ENCODE peak calls at places on chromosomes 3 and 15, in eight cellular contexts. One of them, this sample, is unnamed.
A peak's percentile ranks its signal among the peaks of the same experiment; 100 is the strongest.

GRCh38 chr3:195102609-195103467 is 168.1 kb downstream of the XXYLT1 start:
- DNase-seq in upper lobe of right lung: peak; percentile 34
- DNase-seq in GM20000: no peak
- DNase-seq in activated CD8-positive, alpha-beta memory T cell treated with anti-CD3 and anti-CD28 coated beads for 48 hours: no peak
- DNase-seq in BE2C: no peak
- DNase-seq in ovary: no peak
- DNase-seq in cortex of kidney: no peak
- DNase-seq in cerebellum: no peak
- DNase-seq in this sample: no peak

GRCh38 chr3:40980467-40980866 is 218.8 kb upstream of the CTNNB1 start:
- DNase-seq in upper lobe of right lung: no peak
- DNase-seq in GM20000: no peak
- DNase-seq in activated CD8-positive, alpha-beta memory T cell treated with anti-CD3 and anti-CD28 coated beads for 48 hours: no peak
- DNase-seq in BE2C: no peak
- DNase-seq in ovary: no peak
- DNase-seq in cortex of kidney: no peak
- DNase-seq in cerebellum: no peak
- DNase-seq in this sample: no peak

GRCh38 chr3:61985020-61985419 is 388.3 kb downstream of the FEZF2 start:
- DNase-seq in upper lobe of right lung: no peak
- DNase-seq in GM20000: no peak
- DNase-seq in activated CD8-positive, alpha-beta memory T cell treated with anti-CD3 and anti-CD28 coated beads for 48 hours: no peak
- DNase-seq in BE2C: no peak
- DNase-seq in ovary: no peak
- DNase-seq in cortex of kidney: no peak
- DNase-seq in cerebellum: no peak
- DNase-seq in this sample: no peak

GRCh38 chr3:124053871-124054270 is 61.9 kb upstream of the ROPN1 start:
- DNase-seq in upper lobe of right lung: no peak
- DNase-seq in GM20000: no peak
- DNase-seq in activated CD8-positive, alpha-beta memory T cell treated with anti-CD3 and anti-CD28 coated beads for 48 hours: no peak
- DNase-seq in BE2C: no peak
- DNase-seq in ovary: no peak
- DNase-seq in cortex of kidney: no peak
- DNase-seq in cerebellum: no peak
- DNase-seq in this sample: no peak

GRCh38 chr3:129360705-129361460 is 67.6 kb downstream of the EFCAB12 start:
- DNase-seq in upper lobe of right lung: no peak
- DNase-seq in GM20000: no peak
- DNase-seq in activated CD8-positive, alpha-beta memory T cell treated with anti-CD3 and anti-CD28 coated beads for 48 hours: no peak
- DNase-seq in BE2C: no peak
- DNase-seq in ovary: no peak
- DNase-seq in cortex of kidney: no peak
- DNase-seq in cerebellum: no peak
- DNase-seq in this sample: peak; percentile 78

GRCh38 chr3:111541911-111542483 is at the start of gene CD96:
- DNase-seq in upper lobe of right lung: no peak
- DNase-seq in GM20000: peak; percentile 22
- DNase-seq in activated CD8-positive, alpha-beta memory T cell treated with anti-CD3 and anti-CD28 coated beads for 48 hours: no peak
- DNase-seq in BE2C: no peak
- DNase-seq in ovary: no peak
- DNase-seq in cortex of kidney: no peak
- DNase-seq in cerebellum: no peak
- DNase-seq in this sample: no peak

GRCh38 chr3:136146981-136147729 is 49.0 kb downstream of the MSL2 start:
- DNase-seq in upper lobe of right lung: no peak
- DNase-seq in GM20000: no peak
- DNase-seq in activated CD8-positive, alpha-beta memory T cell treated with anti-CD3 and anti-CD28 coated beads for 48 hours: no peak
- DNase-seq in BE2C: no peak
- DNase-seq in ovary: no peak
- DNase-seq in cortex of kidney: no peak
- DNase-seq in cerebellum: no peak
- DNase-seq in this sample: no peak

GRCh38 chr3:13073042-13073906 is at the start of gene IQSEC1:
- DNase-seq in upper lobe of right lung: peak; percentile 71
- DNase-seq in GM20000: peak; percentile 91
- DNase-seq in activated CD8-positive, alpha-beta memory T cell treated with anti-CD3 and anti-CD28 coated beads for 48 hours: peak; percentile 62
- DNase-seq in BE2C: peak; percentile 77
- DNase-seq in ovary: peak; percentile 66
- DNase-seq in cortex of kidney: no peak
- DNase-seq in cerebellum: peak; percentile 93
- DNase-seq in this sample: no peak

GRCh38 chr15:85676332-85676731 is 118.4 kb downstream of the KLHL25 start:
- DNase-seq in upper lobe of right lung: no peak
- DNase-seq in GM20000: no peak
- DNase-seq in activated CD8-positive, alpha-beta memory T cell treated with anti-CD3 and anti-CD28 coated beads for 48 hours: no peak
- DNase-seq in BE2C: no peak
- DNase-seq in ovary: no peak
- DNase-seq in cortex of kidney: no peak
- DNase-seq in cerebellum: no peak
- DNase-seq in this sample: no peak

GRCh38 chr15:79450648-79451047 is 18.5 kb downstream of the MINAR1 start:
- DNase-seq in upper lobe of right lung: no peak
- DNase-seq in GM20000: no peak
- DNase-seq in activated CD8-positive, alpha-beta memory T cell treated with anti-CD3 and anti-CD28 coated beads for 48 hours: no peak
- DNase-seq in BE2C: no peak
- DNase-seq in ovary: no peak
- DNase-seq in cortex of kidney: no peak
- DNase-seq in cerebellum: no peak
- DNase-seq in this sample: no peak

GRCh38 chr3:82783188-82783587 is 1021.7 kb upstream of the GBE1 start:
- DNase-seq in upper lobe of right lung: no peak
- DNase-seq in GM20000: no peak
- DNase-seq in activated CD8-positive, alpha-beta memory T cell treated with anti-CD3 and anti-CD28 coated beads for 48 hours: no peak
- DNase-seq in BE2C: no peak
- DNase-seq in ovary: no peak
- DNase-seq in cortex of kidney: no peak
- DNase-seq in cerebellum: no peak
- DNase-seq in this sample: no peak

GRCh38 chr15:55993111-55993803 is at the start of gene NEDD4:
- DNase-seq in upper lobe of right lung: peak; percentile 93
- DNase-seq in GM20000: peak; percentile 95
- DNase-seq in activated CD8-positive, alpha-beta memory T cell treated with anti-CD3 and anti-CD28 coated beads for 48 hours: peak; percentile 51
- DNase-seq in BE2C: peak; percentile 92
- DNase-seq in ovary: peak; percentile 89
- DNase-seq in cortex of kidney: peak; percentile 83
- DNase-seq in cerebellum: peak; percentile 72
- DNase-seq in this sample: peak; percentile 90

GRCh38 chr3:4533489-4534443 is 40.6 kb downstream of the ITPR1 start:
- DNase-seq in upper lobe of right lung: peak; percentile 71
- DNase-seq in GM20000: no peak
- DNase-seq in activated CD8-positive, alpha-beta memory T cell treated with anti-CD3 and anti-CD28 coated beads for 48 hours: no peak
- DNase-seq in BE2C: peak; percentile 19
- DNase-seq in ovary: no peak
- DNase-seq in cortex of kidney: no peak
- DNase-seq in cerebellum: no peak
- DNase-seq in this sample: peak; percentile 28

GRCh38 chr3:59575113-59576001 is 525.5 kb upstream of the CFAP20DC start:
- DNase-seq in upper lobe of right lung: peak; percentile 89
- DNase-seq in GM20000: peak; percentile 66
- DNase-seq in activated CD8-positive, alpha-beta memory T cell treated with anti-CD3 and anti-CD28 coated beads for 48 hours: peak; percentile 91
- DNase-seq in BE2C: peak; percentile 70
- DNase-seq in ovary: peak; percentile 85
- DNase-seq in cortex of kidney: no peak
- DNase-seq in cerebellum: peak; percentile 68
- DNase-seq in this sample: peak; percentile 90

GRCh38 chr3:45191924-45192417 is 34.1 kb downstream of the TMEM158 start:
- DNase-seq in upper lobe of right lung: no peak
- DNase-seq in GM20000: no peak
- DNase-seq in activated CD8-positive, alpha-beta memory T cell treated with anti-CD3 and anti-CD28 coated beads for 48 hours: no peak
- DNase-seq in BE2C: no peak
- DNase-seq in ovary: no peak
- DNase-seq in cortex of kidney: no peak
- DNase-seq in cerebellum: no peak
- DNase-seq in this sample: peak; percentile 91

GRCh38 chr15:62439543-62440016 is 274.5 kb upstream of the C2CD4B start:
- DNase-seq in upper lobe of right lung: no peak
- DNase-seq in GM20000: no peak
- DNase-seq in activated CD8-positive, alpha-beta memory T cell treated with anti-CD3 and anti-CD28 coated beads for 48 hours: no peak
- DNase-seq in BE2C: no peak
- DNase-seq in ovary: no peak
- DNase-seq in cortex of kidney: no peak
- DNase-seq in cerebellum: no peak
- DNase-seq in this sample: no peak

GRCh38 chr15:92541197-92542190 is 114.1 kb downstream of the FAM174B start:
- DNase-seq in upper lobe of right lung: no peak
- DNase-seq in GM20000: no peak
- DNase-seq in activated CD8-positive, alpha-beta memory T cell treated with anti-CD3 and anti-CD28 coated beads for 48 hours: no peak
- DNase-seq in BE2C: no peak
- DNase-seq in ovary: no peak
- DNase-seq in cortex of kidney: no peak
- DNase-seq in cerebellum: no peak
- DNase-seq in this sample: no peak

GRCh38 chr3:152466784-152467183 is 198.1 kb downstream of the MBNL1 start:
- DNase-seq in upper lobe of right lung: no peak
- DNase-seq in GM20000: no peak
- DNase-seq in activated CD8-positive, alpha-beta memory T cell treated with anti-CD3 and anti-CD28 coated beads for 48 hours: no peak
- DNase-seq in BE2C: no peak
- DNase-seq in ovary: no peak
- DNase-seq in cortex of kidney: no peak
- DNase-seq in cerebellum: no peak
- DNase-seq in this sample: no peak

GRCh38 chr15:97960364-97961066 is at the start of gene ARRDC4:
- DNase-seq in upper lobe of right lung: peak; percentile 100
- DNase-seq in GM20000: peak; percentile 58
- DNase-seq in activated CD8-positive, alpha-beta memory T cell treated with anti-CD3 and anti-CD28 coated beads for 48 hours: peak; percentile 83
- DNase-seq in BE2C: peak; percentile 100
- DNase-seq in ovary: peak; percentile 100
- DNase-seq in cortex of kidney: peak; percentile 72
- DNase-seq in cerebellum: peak; percentile 97
- DNase-seq in this sample: peak; percentile 20

GRCh38 chr15:31853370-31853769 is 176.9 kb upstream of the CHRNA7 start:
- DNase-seq in upper lobe of right lung: no peak
- DNase-seq in GM20000: no peak
- DNase-seq in activated CD8-positive, alpha-beta memory T cell treated with anti-CD3 and anti-CD28 coated beads for 48 hours: no peak
- DNase-seq in BE2C: no peak
- DNase-seq in ovary: no peak
- DNase-seq in cortex of kidney: no peak
- DNase-seq in cerebellum: no peak
- DNase-seq in this sample: no peak

GRCh38 chr3:14769531-14770325 is 49.0 kb upstream of the FGD5 start:
- DNase-seq in upper lobe of right lung: peak; percentile 36
- DNase-seq in GM20000: no peak
- DNase-seq in activated CD8-positive, alpha-beta memory T cell treated with anti-CD3 and anti-CD28 coated beads for 48 hours: no peak
- DNase-seq in BE2C: no peak
- DNase-seq in ovary: no peak
- DNase-seq in cortex of kidney: no peak
- DNase-seq in cerebellum: no peak
- DNase-seq in this sample: no peak

GRCh38 chr15:70605606-70606410 is 157.6 kb downstream of the UACA start:
- DNase-seq in upper lobe of right lung: no peak
- DNase-seq in GM20000: no peak
- DNase-seq in activated CD8-positive, alpha-beta memory T cell treated with anti-CD3 and anti-CD28 coated beads for 48 hours: no peak
- DNase-seq in BE2C: peak; percentile 46
- DNase-seq in ovary: peak; percentile 89
- DNase-seq in cortex of kidney: no peak
- DNase-seq in cerebellum: peak; percentile 21
- DNase-seq in this sample: no peak

GRCh38 chr3:38129058-38129457 is 7.9 kb downstream of the ACAA1 start:
- DNase-seq in upper lobe of right lung: no peak
- DNase-seq in GM20000: no peak
- DNase-seq in activated CD8-positive, alpha-beta memory T cell treated with anti-CD3 and anti-CD28 coated beads for 48 hours: no peak
- DNase-seq in BE2C: no peak
- DNase-seq in ovary: no peak
- DNase-seq in cortex of kidney: no peak
- DNase-seq in cerebellum: no peak
- DNase-seq in this sample: no peak

GRCh38 chr3:157132936-157133335 is 27.0 kb downstream of the CCNL1 start:
- DNase-seq in upper lobe of right lung: peak; percentile 63
- DNase-seq in GM20000: no peak
- DNase-seq in activated CD8-positive, alpha-beta memory T cell treated with anti-CD3 and anti-CD28 coated beads for 48 hours: no peak
- DNase-seq in BE2C: no peak
- DNase-seq in ovary: no peak
- DNase-seq in cortex of kidney: no peak
- DNase-seq in cerebellum: no peak
- DNase-seq in this sample: no peak

GRCh38 chr3:65619391-65620298 is 419.1 kb downstream of the MAGI1 start:
- DNase-seq in upper lobe of right lung: no peak
- DNase-seq in GM20000: no peak
- DNase-seq in activated CD8-positive, alpha-beta memory T cell treated with anti-CD3 and anti-CD28 coated beads for 48 hours: no peak
- DNase-seq in BE2C: peak; percentile 15
- DNase-seq in ovary: no peak
- DNase-seq in cortex of kidney: no peak
- DNase-seq in cerebellum: peak; percentile 35
- DNase-seq in this sample: no peak

GRCh38 chr3:155230382-155230781 is 63.1 kb downstream of the STRIT1 start:
- DNase-seq in upper lobe of right lung: no peak
- DNase-seq in GM20000: no peak
- DNase-seq in activated CD8-positive, alpha-beta memory T cell treated with anti-CD3 and anti-CD28 coated beads for 48 hours: no peak
- DNase-seq in BE2C: no peak
- DNase-seq in ovary: no peak
- DNase-seq in cortex of kidney: no peak
- DNase-seq in cerebellum: no peak
- DNase-seq in this sample: no peak

GRCh38 chr15:61798631-61799030 is 261.6 kb downstream of the VPS13C start:
- DNase-seq in upper lobe of right lung: no peak
- DNase-seq in GM20000: no peak
- DNase-seq in activated CD8-positive, alpha-beta memory T cell treated with anti-CD3 and anti-CD28 coated beads for 48 hours: no peak
- DNase-seq in BE2C: no peak
- DNase-seq in ovary: no peak
- DNase-seq in cortex of kidney: no peak
- DNase-seq in cerebellum: no peak
- DNase-seq in this sample: no peak

GRCh38 chr3:77038928-77039605 is 832 bp upstream of the ROBO2 start:
- DNase-seq in upper lobe of right lung: no peak
- DNase-seq in GM20000: no peak
- DNase-seq in activated CD8-positive, alpha-beta memory T cell treated with anti-CD3 and anti-CD28 coated beads for 48 hours: no peak
- DNase-seq in BE2C: peak; percentile 18
- DNase-seq in ovary: peak; percentile 39
- DNase-seq in cortex of kidney: no peak
- DNase-seq in cerebellum: peak; percentile 42
- DNase-seq in this sample: peak; percentile 52

GRCh38 chr3:1960506-1960905 is 138.2 kb upstream of the CNTN4 start:
- DNase-seq in upper lobe of right lung: no peak
- DNase-seq in GM20000: no peak
- DNase-seq in activated CD8-positive, alpha-beta memory T cell treated with anti-CD3 and anti-CD28 coated beads for 48 hours: no peak
- DNase-seq in BE2C: no peak
- DNase-seq in ovary: no peak
- DNase-seq in cortex of kidney: no peak
- DNase-seq in cerebellum: no peak
- DNase-seq in this sample: no peak

GRCh38 chr15:26773917-26774316 is 1.1 kb upstream of the GABRB3 start:
- DNase-seq in upper lobe of right lung: no peak
- DNase-seq in GM20000: no peak
- DNase-seq in activated CD8-positive, alpha-beta memory T cell treated with anti-CD3 and anti-CD28 coated beads for 48 hours: no peak
- DNase-seq in BE2C: no peak
- DNase-seq in ovary: no peak
- DNase-seq in cortex of kidney: no peak
- DNase-seq in cerebellum: peak; percentile 10
- DNase-seq in this sample: peak; percentile 22

GRCh38 chr3:156643729-156644389 is 30.5 kb upstream of the TIPARP start:
- DNase-seq in upper lobe of right lung: no peak
- DNase-seq in GM20000: peak; percentile 40
- DNase-seq in activated CD8-positive, alpha-beta memory T cell treated with anti-CD3 and anti-CD28 coated beads for 48 hours: no peak
- DNase-seq in BE2C: no peak
- DNase-seq in ovary: no peak
- DNase-seq in cortex of kidney: no peak
- DNase-seq in cerebellum: no peak
- DNase-seq in this sample: no peak

GRCh38 chr3:172981407-172981983 is 159.5 kb downstream of the SPATA16 start:
- DNase-seq in upper lobe of right lung: no peak
- DNase-seq in GM20000: no peak
- DNase-seq in activated CD8-positive, alpha-beta memory T cell treated with anti-CD3 and anti-CD28 coated beads for 48 hours: no peak
- DNase-seq in BE2C: no peak
- DNase-seq in ovary: no peak
- DNase-seq in cortex of kidney: no peak
- DNase-seq in cerebellum: no peak
- DNase-seq in this sample: no peak

GRCh38 chr3:172289583-172289982 is 158.7 kb downstream of the GHSR start:
- DNase-seq in upper lobe of right lung: no peak
- DNase-seq in GM20000: peak; percentile 17
- DNase-seq in activated CD8-positive, alpha-beta memory T cell treated with anti-CD3 and anti-CD28 coated beads for 48 hours: no peak
- DNase-seq in BE2C: peak; percentile 56
- DNase-seq in ovary: no peak
- DNase-seq in cortex of kidney: no peak
- DNase-seq in cerebellum: no peak
- DNase-seq in this sample: peak; percentile 25

GRCh38 chr15:80992436-80992835 is 2.8 kb upstream of the MESD start:
- DNase-seq in upper lobe of right lung: no peak
- DNase-seq in GM20000: no peak
- DNase-seq in activated CD8-positive, alpha-beta memory T cell treated with anti-CD3 and anti-CD28 coated beads for 48 hours: no peak
- DNase-seq in BE2C: no peak
- DNase-seq in ovary: no peak
- DNase-seq in cortex of kidney: no peak
- DNase-seq in cerebellum: no peak
- DNase-seq in this sample: no peak